ENCODE peak calls at places on chromosome X, in seven cellular contexts. L is activated CD4-positive, alpha-beta T cell treated with anti-CD3 and anti-CD28 coated beads, Interleukin-2, amount 50 U/mL, for 24 hours; M is progenitor cell of endocrine pancreas; P is lower lobe of right lung; J is HTR-8/SVneo; Q is upper lobe of left lung; R is epithelial cell of esophagus. D is an unnamed sample.

GRCh38 chrX:11641368-11641767 is 24.4 kb downstream of the ARHGAP6 start:
- DNase-seq in L (no peak), M (no peak), P (no peak), J (no peak), Q (no peak), R (no peak), D (no peak)

GRCh38 chrX:132877954-132878536 is 80.4 kb downstream of the HS6ST2 start:
- DNase-seq in L (no peak), M (no peak), P (no peak), J (no peak), Q (no peak), R (peak; percentile 27), D (no peak)

GRCh38 chrX:15465896-15466651 is 27.1 kb downstream of the PIR start:
- DNase-seq in L (no peak), M (no peak), P (no peak), J (no peak), Q (no peak), R (no peak), D (no peak)

GRCh38 chrX:154036513-154036912 is 16.8 kb upstream of the IRAK1 start:
- DNase-seq in L (no peak), M (no peak), P (no peak), J (no peak), Q (no peak), R (no peak), D (no peak)

GRCh38 chrX:102712216-102712966 is at the start of gene GPRASP2:
- DNase-seq in L (no peak), M (peak; percentile 23), P (peak; percentile 59), J (no peak), Q (peak; percentile 90), R (peak; percentile 11), D (no peak)

GRCh38 chrX:47217121-47217851 is 1.2 kb upstream of the CDK16 start:
- DNase-seq in L (no peak), M (no peak), P (peak; percentile 50), J (no peak), Q (peak; percentile 81), R (peak; percentile 91), D (no peak)

GRCh38 chrX:43679778-43680177 is 23.7 kb downstream of the MAOA start:
- DNase-seq in L (no peak), M (no peak), P (no peak), J (no peak), Q (no peak), R (peak; percentile 54), D (no peak)

GRCh38 chrX:133511041-133511440 is 95.8 kb upstream of the GPC4 start:
- DNase-seq in L (no peak), M (no peak), P (no peak), J (no peak), Q (no peak), R (no peak), D (no peak)

GRCh38 chrX:47061238-47061919 is 16.9 kb upstream of the RGN start:
- DNase-seq in L (no peak), M (no peak), P (no peak), J (no peak), Q (no peak), R (no peak), D (no peak)

GRCh38 chrX:41921492-41922124 is 1.7 kb downstream of the CASK start:
- DNase-seq in L (no peak), M (no peak), P (no peak), J (no peak), Q (no peak), R (peak; percentile 80), D (no peak)

GRCh38 chrX:39063037-39063436 is 261.8 kb downstream of the MID1IP1 start:
- DNase-seq in L (no peak), M (no peak), P (peak; percentile 81), J (no peak), Q (no peak), R (peak; percentile 79), D (no peak)

GRCh38 chrX:119093991-119094741 is 21.4 kb downstream of the CT47C1 start:
- DNase-seq in L (no peak), M (no peak), P (no peak), J (no peak), Q (no peak), R (peak; percentile 19), D (no peak)

D was measured in omental fat pad.